ENCODE peak calls at places on chromosome 3, in four cellular contexts. One of them, this sample, is unnamed. For H3K4me1, the result is how much of the 10 kb centered on the place peaks cover.

GRCh38 chr3:69855436-69856162 is 116.3 kb downstream of the MITF start:
- DNase-seq in HepG2: no peak
- DNase-seq in GM12878: no peak
- DNase-seq in H1: no peak
- DNase-seq in this sample: no peak

GRCh38 chr3:159252772-159253384 is 451.0 kb downstream of the MFSD1 start:
- DNase-seq in HepG2: peak
- DNase-seq in GM12878: peak
- DNase-seq in H1: no peak
- DNase-seq in this sample: peak

GRCh38 chr3:79461129-79461792 is 306.5 kb downstream of the ROBO1 start:
- DNase-seq in HepG2: no peak
- DNase-seq in GM12878: no peak
- DNase-seq in H1: no peak
- DNase-seq in this sample: no peak

GRCh38 chr3:129599607-129600006 is 6.9 kb downstream of the PLXND1 start:
- DNase-seq in HepG2: no peak
- DNase-seq in GM12878: no peak
- DNase-seq in H1: peak
- DNase-seq in this sample: peak

GRCh38 chr3:45796902-45797637 is 734 bp upstream of the SLC6A20 start:
- DNase-seq in HepG2: no peak
- DNase-seq in GM12878: no peak
- DNase-seq in H1: no peak
- DNase-seq in this sample: no peak

GRCh38 chr3:115922681-115923347 is 299.5 kb downstream of the GAP43 start:
- DNase-seq in HepG2: peak
- DNase-seq in GM12878: no peak
- DNase-seq in H1: peak
- DNase-seq in this sample: peak

GRCh38 chr3:41370307-41370706 is 171.0 kb downstream of the CTNNB1 start:
- DNase-seq in HepG2: no peak
- DNase-seq in GM12878: no peak
- DNase-seq in H1: no peak
- DNase-seq in this sample: no peak

GRCh38 chr3:97958396-97958795 is 13.8 kb downstream of the RIOX2 start:
- DNase-seq in HepG2: no peak
- DNase-seq in GM12878: no peak
- DNase-seq in H1: no peak
- DNase-seq in this sample: no peak

GRCh38 chr3:623914-624545 is 427.5 kb downstream of the CHL1 start:
- DNase-seq in HepG2: no peak
- DNase-seq in GM12878: no peak
- DNase-seq in H1: no peak
- DNase-seq in this sample: no peak

GRCh38 chr3:158167737-158168469 is 58.0 kb downstream of the RSRC1 start:
- DNase-seq in HepG2: peak
- DNase-seq in GM12878: no peak
- DNase-seq in H1: no peak
- DNase-seq in this sample: no peak

GRCh38 chr3:154220462-154220861 is 99.3 kb downstream of the ARHGEF26 start:
- DNase-seq in HepG2: peak
- DNase-seq in GM12878: no peak
- DNase-seq in H1: no peak
- DNase-seq in this sample: no peak

GRCh38 chr3:36944641-36945270 is at the start of gene TRANK1:
- DNase-seq in HepG2: no peak
- DNase-seq in GM12878: no peak
- DNase-seq in H1: no peak
- DNase-seq in this sample: no peak

GRCh38 chr3:50321146-50321843 is 1.2 kb downstream of the HYAL2 start:
- DNase-seq in HepG2: peak
- DNase-seq in GM12878: peak
- DNase-seq in H1: peak
- DNase-seq in this sample: peak

GRCh38 chr3:166420071-166420470 is 582.8 kb upstream of the BCHE start:
- DNase-seq in HepG2: no peak
- DNase-seq in GM12878: no peak
- DNase-seq in H1: no peak
- DNase-seq in this sample: no peak

GRCh38 chr3:195875482-195876236 is 32.7 kb downstream of the TNK2 start:
- DNase-seq in HepG2: no peak
- DNase-seq in GM12878: no peak
- DNase-seq in H1: no peak
- DNase-seq in this sample: no peak

GRCh38 chr3:195877767-195878423 is 30.5 kb downstream of the TNK2 start:
- DNase-seq in HepG2: no peak
- DNase-seq in GM12878: no peak
- DNase-seq in H1: no peak
- DNase-seq in this sample: no peak

GRCh38 chr3:195878424-195879274 is 29.7 kb downstream of the TNK2 start:
- DNase-seq in HepG2: no peak
- DNase-seq in GM12878: no peak
- DNase-seq in H1: no peak
- DNase-seq in this sample: no peak

GRCh38 chr3:195877136-195877715 is 31.1 kb downstream of the TNK2 start:
- DNase-seq in HepG2: no peak
- DNase-seq in GM12878: no peak
- DNase-seq in H1: no peak
- DNase-seq in this sample: no peak

GRCh38 chr3:195876297-195877031 is 31.9 kb downstream of the TNK2 start:
- DNase-seq in HepG2: no peak
- DNase-seq in GM12878: no peak
- DNase-seq in H1: no peak
- DNase-seq in this sample: no peak
- TF ChIP-seq SUZ12 in HepG2: no peak
- TF ChIP-seq SUZ12 in GM12878: no peak
- TF ChIP-seq SUZ12 in H1: no peak
- TF ChIP-seq SUZ12 in this sample: no peak

DNA sequence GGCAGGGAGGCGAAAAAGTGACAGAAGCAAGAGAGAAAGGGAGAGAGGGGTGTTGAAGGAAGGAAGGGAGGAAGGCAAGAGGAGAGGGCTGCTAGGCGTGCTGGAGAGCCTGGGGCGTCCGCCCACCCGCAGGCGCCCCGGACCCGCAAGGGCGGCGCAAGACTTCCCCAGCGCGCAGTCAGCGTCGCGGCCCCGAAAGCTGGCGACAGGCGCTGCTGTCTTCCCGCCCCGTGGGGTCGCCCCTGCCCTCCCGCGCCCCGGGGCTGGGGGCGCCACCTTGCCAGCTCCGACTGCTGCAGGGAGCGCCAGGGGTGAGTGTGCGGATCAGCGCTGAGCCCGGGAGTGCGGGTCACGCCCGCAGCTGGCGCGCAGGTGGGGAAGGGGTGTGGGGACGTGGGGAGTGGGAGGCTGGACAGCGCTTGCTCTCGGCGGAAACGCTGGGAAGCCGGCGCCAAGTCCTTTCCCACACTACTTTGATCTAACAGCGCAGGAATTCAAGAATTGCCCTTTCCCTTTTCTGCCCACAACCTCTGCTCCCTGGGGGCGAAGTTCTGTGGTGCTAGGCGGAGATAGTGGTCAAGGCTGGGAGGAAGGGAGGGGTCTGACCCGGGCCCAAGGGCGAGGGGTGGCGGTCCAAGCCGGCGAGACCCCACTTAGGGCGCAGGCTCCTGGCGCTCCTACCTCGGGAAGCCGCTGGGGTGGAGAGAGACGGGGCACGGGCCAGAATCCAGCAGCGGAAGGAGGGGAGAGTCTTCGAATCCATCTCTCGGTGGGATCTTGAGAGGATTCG is 266.1 kb downstream of the CGGBP1 start:
- DNase-seq in HepG2: no peak
- DNase-seq in GM12878: no peak
- DNase-seq in H1: no peak
- DNase-seq in this sample: no peak
- TF ChIP-seq ZNF274 in HepG2: no peak
- TF ChIP-seq ZNF274 in GM12878: no peak
- TF ChIP-seq ZNF274 in H1: no peak
- TF ChIP-seq ZNF274 in this sample: no peak

DNA sequence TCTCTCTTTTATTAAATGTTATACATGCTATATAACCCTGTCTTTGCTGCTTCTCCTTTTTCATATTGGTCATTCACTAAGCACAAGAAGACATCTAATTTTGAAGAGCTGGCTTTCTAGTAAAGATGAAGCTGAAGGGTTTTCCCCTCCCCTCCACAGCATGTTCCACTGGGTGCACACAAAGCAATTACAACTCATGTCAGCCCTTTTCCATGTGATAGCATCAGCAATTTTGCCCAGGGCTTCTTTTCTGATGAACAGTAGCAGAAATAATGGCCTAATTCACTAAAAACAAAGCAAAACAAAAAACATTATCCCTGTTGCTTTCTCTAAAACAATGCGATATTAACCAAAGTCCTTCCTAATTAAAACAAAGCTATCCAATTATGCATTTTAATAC is 12.0 kb upstream of the PIK3R4 start:
- DNase-seq in HepG2: no peak
- DNase-seq in GM12878: no peak
- DNase-seq in H1: no peak
- DNase-seq in this sample: no peak
- H3K4me1 ChIP-seq in HepG2: under half
- H3K4me1 ChIP-seq in GM12878: under half
- H3K4me1 ChIP-seq in H1: under half
- H3K4me1 ChIP-seq in this sample: under half

DNA sequence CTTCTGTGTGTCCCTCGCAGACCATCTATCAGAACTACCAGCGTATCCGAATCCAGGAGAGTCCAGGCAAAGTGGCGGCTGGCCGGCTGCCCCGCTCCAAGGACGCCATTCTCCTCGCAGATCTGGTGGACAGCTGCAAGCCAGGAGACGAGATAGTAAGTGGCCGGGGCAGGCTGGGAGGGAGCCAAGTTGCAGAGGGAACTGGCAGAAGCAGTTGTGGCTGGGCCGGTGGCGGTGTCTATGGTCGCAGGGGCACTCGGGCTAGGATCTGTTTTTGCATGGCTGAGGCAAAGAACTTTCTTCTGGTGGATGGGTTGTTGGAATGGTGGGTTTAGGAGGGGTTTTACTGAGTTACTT is 10.1 kb downstream of the MCM2 start:
- DNase-seq in HepG2: no peak
- DNase-seq in GM12878: no peak
- DNase-seq in H1: no peak
- DNase-seq in this sample: no peak
- TF ChIP-seq SUZ12 in HepG2: no peak
- TF ChIP-seq SUZ12 in GM12878: no peak
- TF ChIP-seq SUZ12 in H1: no peak
- TF ChIP-seq SUZ12 in this sample: no peak